ENCODE peak calls at places on chromosomes 12 and 14, in six cellular contexts. One of them, this sample, is unnamed.

GRCh38 chr12:40691913-40692616 is at the start of gene CNTN1:
- DNase-seq in tibial artery: no peak
- DNase-seq in right lobe of liver: no peak
- DNase-seq in neural progenitor cell: peak; percentile 95
- DNase-seq in CD8-positive, alpha-beta T cell: no peak
- DNase-seq in transverse colon: peak; percentile 24
- DNase-seq in this sample: peak; percentile 7

GRCh38 chr12:91918431-91918830 is 227.2 kb downstream of the BTG1 start:
- DNase-seq in tibial artery: no peak
- DNase-seq in right lobe of liver: no peak
- DNase-seq in neural progenitor cell: no peak
- DNase-seq in CD8-positive, alpha-beta T cell: no peak
- DNase-seq in transverse colon: no peak
- DNase-seq in this sample: no peak

GRCh38 chr12:72011374-72011773 is 72.7 kb downstream of the TPH2 start:
- DNase-seq in tibial artery: no peak
- DNase-seq in right lobe of liver: no peak
- DNase-seq in neural progenitor cell: no peak
- DNase-seq in CD8-positive, alpha-beta T cell: no peak
- DNase-seq in transverse colon: no peak
- DNase-seq in this sample: no peak

GRCh38 chr12:29610473-29611174 is 113.1 kb upstream of the OVCH1 start:
- DNase-seq in tibial artery: no peak
- DNase-seq in right lobe of liver: no peak
- DNase-seq in neural progenitor cell: no peak
- DNase-seq in CD8-positive, alpha-beta T cell: no peak
- DNase-seq in transverse colon: no peak
- DNase-seq in this sample: peak; percentile 39

GRCh38 chr14:90109858-90110257 is 48.1 kb downstream of the KCNK13 start:
- DNase-seq in tibial artery: no peak
- DNase-seq in right lobe of liver: no peak
- DNase-seq in neural progenitor cell: peak; percentile 29
- DNase-seq in CD8-positive, alpha-beta T cell: no peak
- DNase-seq in transverse colon: no peak
- DNase-seq in this sample: no peak

GRCh38 chr12:30391766-30392366 is 303.8 kb downstream of the IPO8 start:
- DNase-seq in tibial artery: no peak
- DNase-seq in right lobe of liver: no peak
- DNase-seq in neural progenitor cell: no peak
- DNase-seq in CD8-positive, alpha-beta T cell: no peak
- DNase-seq in transverse colon: no peak
- DNase-seq in this sample: no peak

GRCh38 chr14:100810435-100810834 is 15.5 kb upstream of the MEG3 start:
- DNase-seq in tibial artery: no peak
- DNase-seq in right lobe of liver: no peak
- DNase-seq in neural progenitor cell: no peak
- DNase-seq in CD8-positive, alpha-beta T cell: no peak
- DNase-seq in transverse colon: no peak
- DNase-seq in this sample: no peak

GRCh38 chr12:123106640-123107359 is 44.1 kb downstream of the PITPNM2 start:
- DNase-seq in tibial artery: no peak
- DNase-seq in right lobe of liver: peak; percentile 57
- DNase-seq in neural progenitor cell: no peak
- DNase-seq in CD8-positive, alpha-beta T cell: no peak
- DNase-seq in transverse colon: peak; percentile 30
- DNase-seq in this sample: no peak

GRCh38 chr12:20040194-20040593 is 328.1 kb upstream of the PDE3A start:
- DNase-seq in tibial artery: no peak
- DNase-seq in right lobe of liver: no peak
- DNase-seq in neural progenitor cell: no peak
- DNase-seq in CD8-positive, alpha-beta T cell: no peak
- DNase-seq in transverse colon: no peak
- DNase-seq in this sample: no peak

GRCh38 chr14:65940056-65940735 is 527.7 kb downstream of the FUT8 start:
- DNase-seq in tibial artery: no peak
- DNase-seq in right lobe of liver: no peak
- DNase-seq in neural progenitor cell: peak; percentile 41
- DNase-seq in CD8-positive, alpha-beta T cell: no peak
- DNase-seq in transverse colon: no peak
- DNase-seq in this sample: no peak

GRCh38 chr12:64066052-64066451 is 156.0 kb downstream of the KICS2 start:
- DNase-seq in tibial artery: no peak
- DNase-seq in right lobe of liver: no peak
- DNase-seq in neural progenitor cell: no peak
- DNase-seq in CD8-positive, alpha-beta T cell: no peak
- DNase-seq in transverse colon: no peak
- DNase-seq in this sample: peak; percentile 26

GRCh38 chr12:121090576-121091125 is 42.0 kb upstream of the P2RX7 start:
- DNase-seq in tibial artery: no peak
- DNase-seq in right lobe of liver: no peak
- DNase-seq in neural progenitor cell: no peak
- DNase-seq in CD8-positive, alpha-beta T cell: no peak
- DNase-seq in transverse colon: no peak
- DNase-seq in this sample: no peak

GRCh38 chr12:38785376-38785775 is 120.0 kb downstream of the CPNE8 start:
- DNase-seq in tibial artery: no peak
- DNase-seq in right lobe of liver: no peak
- DNase-seq in neural progenitor cell: no peak
- DNase-seq in CD8-positive, alpha-beta T cell: no peak
- DNase-seq in transverse colon: no peak
- DNase-seq in this sample: no peak

GRCh38 chr12:98424726-98425401 is 90.5 kb upstream of the TMPO start:
- DNase-seq in tibial artery: no peak
- DNase-seq in right lobe of liver: peak; percentile 55
- DNase-seq in neural progenitor cell: peak; percentile 74
- DNase-seq in CD8-positive, alpha-beta T cell: no peak
- DNase-seq in transverse colon: peak; percentile 71
- DNase-seq in this sample: peak; percentile 92

GRCh38 chr12:55499810-55500252 is 7.7 kb downstream of the OR6C68 start:
- DNase-seq in tibial artery: no peak
- DNase-seq in right lobe of liver: no peak
- DNase-seq in neural progenitor cell: peak; percentile 2
- DNase-seq in CD8-positive, alpha-beta T cell: no peak
- DNase-seq in transverse colon: no peak
- DNase-seq in this sample: no peak

GRCh38 chr14:29906256-29906885 is 21.3 kb downstream of the PRKD1 start:
- DNase-seq in tibial artery: no peak
- DNase-seq in right lobe of liver: no peak
- DNase-seq in neural progenitor cell: no peak
- DNase-seq in CD8-positive, alpha-beta T cell: no peak
- DNase-seq in transverse colon: no peak
- DNase-seq in this sample: peak; percentile 39

GRCh38 chr14:91311284-91311662 is 66.8 kb upstream of the GPR68 start:
- DNase-seq in tibial artery: no peak
- DNase-seq in right lobe of liver: no peak
- DNase-seq in neural progenitor cell: no peak
- DNase-seq in CD8-positive, alpha-beta T cell: peak; percentile 27
- DNase-seq in transverse colon: peak; percentile 55
- DNase-seq in this sample: no peak

GRCh38 chr12:44626883-44627282 is 249.2 kb downstream of the NELL2 start:
- DNase-seq in tibial artery: no peak
- DNase-seq in right lobe of liver: no peak
- DNase-seq in neural progenitor cell: peak; percentile 27
- DNase-seq in CD8-positive, alpha-beta T cell: no peak
- DNase-seq in transverse colon: no peak
- DNase-seq in this sample: no peak

GRCh38 chr14:22509751-22510300 is 79.2 kb downstream of the DAD1 start:
- DNase-seq in tibial artery: no peak
- DNase-seq in right lobe of liver: no peak
- DNase-seq in neural progenitor cell: peak; percentile 19
- DNase-seq in CD8-positive, alpha-beta T cell: no peak
- DNase-seq in transverse colon: no peak
- DNase-seq in this sample: no peak

GRCh38 chr12:132276720-132277373 is 52.5 kb downstream of the GALNT9 start:
- DNase-seq in tibial artery: no peak
- DNase-seq in right lobe of liver: no peak
- DNase-seq in neural progenitor cell: no peak
- DNase-seq in CD8-positive, alpha-beta T cell: no peak
- DNase-seq in transverse colon: no peak
- DNase-seq in this sample: peak; percentile 19

GRCh38 chr12:132276066-132276719 is 53.2 kb downstream of the GALNT9 start:
- DNase-seq in tibial artery: no peak
- DNase-seq in right lobe of liver: no peak
- DNase-seq in neural progenitor cell: no peak
- DNase-seq in CD8-positive, alpha-beta T cell: no peak
- DNase-seq in transverse colon: no peak
- DNase-seq in this sample: no peak

GRCh38 chr12:132278421-132279183 is 50.8 kb downstream of the GALNT9 start:
- DNase-seq in tibial artery: no peak
- DNase-seq in right lobe of liver: no peak
- DNase-seq in neural progenitor cell: no peak
- DNase-seq in CD8-positive, alpha-beta T cell: no peak
- DNase-seq in transverse colon: no peak
- DNase-seq in this sample: no peak

GRCh38 chr12:132277961-132278360 is 51.4 kb downstream of the GALNT9 start:
- DNase-seq in tibial artery: no peak
- DNase-seq in right lobe of liver: no peak
- DNase-seq in neural progenitor cell: no peak
- DNase-seq in CD8-positive, alpha-beta T cell: no peak
- DNase-seq in transverse colon: no peak
- DNase-seq in this sample: no peak

DNA sequence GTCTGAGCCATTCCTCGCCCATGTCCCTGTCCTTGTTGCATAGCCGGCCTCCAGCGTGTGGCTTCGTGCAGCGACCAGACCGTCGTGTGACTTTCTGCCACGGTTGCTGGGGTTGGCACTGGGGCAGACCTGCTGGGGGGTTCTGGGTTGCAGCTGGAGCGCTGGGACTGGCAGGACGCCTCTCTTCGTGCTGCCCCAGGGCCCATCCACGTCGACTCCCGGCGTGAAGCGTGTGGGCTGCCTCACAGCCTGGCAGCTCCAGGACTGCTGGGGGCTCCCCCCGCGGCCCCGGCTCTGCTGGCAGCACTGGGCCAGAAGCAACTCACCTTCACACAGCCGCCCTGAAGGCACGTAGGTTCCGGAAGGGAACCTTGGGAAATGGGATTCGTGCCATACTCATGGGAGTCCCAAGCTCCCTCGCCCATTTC is 52.0 kb downstream of the GALNT9 start:
- DNase-seq in tibial artery: no peak
- DNase-seq in right lobe of liver: no peak
- DNase-seq in neural progenitor cell: no peak
- DNase-seq in CD8-positive, alpha-beta T cell: no peak
- DNase-seq in transverse colon: no peak
- DNase-seq in this sample: peak; percentile 6
- H3K9me3 ChIP-seq in tibial artery: no peaks in the 10 kb centered on the region
- H3K9me3 ChIP-seq in right lobe of liver: no peaks in the 10 kb centered on the region
- H3K9me3 ChIP-seq in neural progenitor cell: no peaks in the 10 kb centered on the region
- H3K9me3 ChIP-seq in CD8-positive, alpha-beta T cell: no peaks in the 10 kb centered on the region
- H3K9me3 ChIP-seq in transverse colon: no peaks in the 10 kb centered on the region
- H3K9me3 ChIP-seq in this sample: no peaks in the 10 kb centered on the region

GRCh38 chr14:81275995-81276698 is 55.4 kb upstream of the GTF2A1 start:
- DNase-seq in tibial artery: no peak
- DNase-seq in right lobe of liver: no peak
- DNase-seq in neural progenitor cell: no peak
- DNase-seq in CD8-positive, alpha-beta T cell: no peak
- DNase-seq in transverse colon: no peak
- DNase-seq in this sample: no peak

GRCh38 chr14:81275305-81275950 is 54.7 kb upstream of the GTF2A1 start:
- DNase-seq in tibial artery: no peak
- DNase-seq in right lobe of liver: no peak
- DNase-seq in neural progenitor cell: no peak
- DNase-seq in CD8-positive, alpha-beta T cell: no peak
- DNase-seq in transverse colon: no peak
- DNase-seq in this sample: no peak

GRCh38 chr14:81273961-81274360 is 53.2 kb upstream of the GTF2A1 start:
- DNase-seq in tibial artery: no peak
- DNase-seq in right lobe of liver: no peak
- DNase-seq in neural progenitor cell: no peak
- DNase-seq in CD8-positive, alpha-beta T cell: no peak
- DNase-seq in transverse colon: no peak
- DNase-seq in this sample: no peak

GRCh38 chr14:81276699-81277069 is 55.9 kb upstream of the GTF2A1 start:
- DNase-seq in tibial artery: no peak
- DNase-seq in right lobe of liver: no peak
- DNase-seq in neural progenitor cell: no peak
- DNase-seq in CD8-positive, alpha-beta T cell: no peak
- DNase-seq in transverse colon: no peak
- DNase-seq in this sample: no peak

GRCh38 chr14:81277096-81277495 is 56.3 kb upstream of the GTF2A1 start:
- DNase-seq in tibial artery: no peak
- DNase-seq in right lobe of liver: no peak
- DNase-seq in neural progenitor cell: no peak
- DNase-seq in CD8-positive, alpha-beta T cell: no peak
- DNase-seq in transverse colon: no peak
- DNase-seq in this sample: no peak
- H3K9me3 ChIP-seq in tibial artery: no peaks in the 10 kb centered on the region
- H3K9me3 ChIP-seq in right lobe of liver: no peaks in the 10 kb centered on the region
- H3K9me3 ChIP-seq in neural progenitor cell: no peaks in the 10 kb centered on the region
- H3K9me3 ChIP-seq in CD8-positive, alpha-beta T cell: no peaks in the 10 kb centered on the region
- H3K9me3 ChIP-seq in transverse colon: no peaks in the 10 kb centered on the region
- H3K9me3 ChIP-seq in this sample: no peaks in the 10 kb centered on the region

DNA sequence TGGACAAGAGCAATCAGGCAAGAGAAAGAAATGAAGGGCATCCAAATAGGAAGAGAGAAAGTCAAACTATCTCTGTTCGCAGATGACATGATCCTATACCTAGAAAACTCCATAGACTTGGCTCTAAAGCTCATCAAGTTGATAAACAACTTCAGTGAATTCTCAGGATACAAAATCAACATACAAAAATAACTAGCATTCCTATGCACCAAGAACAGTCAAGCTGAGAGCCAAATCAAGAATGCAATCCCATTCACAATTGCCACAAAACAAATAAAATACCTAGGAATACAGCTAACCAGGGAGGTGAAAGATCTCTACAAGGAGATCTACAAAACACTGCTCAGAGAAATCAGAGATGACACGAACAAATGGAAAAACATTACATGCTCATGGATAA is 417.5 kb upstream of the ATP2B1 start:
- DNase-seq in tibial artery: no peak
- DNase-seq in right lobe of liver: no peak
- DNase-seq in neural progenitor cell: no peak
- DNase-seq in CD8-positive, alpha-beta T cell: no peak
- DNase-seq in transverse colon: no peak
- DNase-seq in this sample: peak; percentile 8
- H3K9me3 ChIP-seq in tibial artery: no peaks in the 10 kb centered on the region
- H3K9me3 ChIP-seq in right lobe of liver: no peaks in the 10 kb centered on the region
- H3K9me3 ChIP-seq in neural progenitor cell: no peaks in the 10 kb centered on the region
- H3K9me3 ChIP-seq in CD8-positive, alpha-beta T cell: no peaks in the 10 kb centered on the region
- H3K9me3 ChIP-seq in transverse colon: no peaks in the 10 kb centered on the region
- H3K9me3 ChIP-seq in this sample: no peaks in the 10 kb centered on the region

GRCh38 chr14:102949062-102949800 is 26.8 kb downstream of the AMN start:
- DNase-seq in tibial artery: no peak
- DNase-seq in right lobe of liver: no peak
- DNase-seq in neural progenitor cell: no peak
- DNase-seq in CD8-positive, alpha-beta T cell: no peak
- DNase-seq in transverse colon: peak; percentile 48
- DNase-seq in this sample: no peak

GRCh38 chr14:102949801-102950451 is 27.5 kb downstream of the AMN start:
- DNase-seq in tibial artery: peak; percentile 82
- DNase-seq in right lobe of liver: peak; percentile 66
- DNase-seq in neural progenitor cell: no peak
- DNase-seq in CD8-positive, alpha-beta T cell: no peak
- DNase-seq in transverse colon: no peak
- DNase-seq in this sample: no peak

GRCh38 chr14:102947321-102948103 is 25.0 kb downstream of the AMN start:
- DNase-seq in tibial artery: no peak
- DNase-seq in right lobe of liver: no peak
- DNase-seq in neural progenitor cell: no peak
- DNase-seq in CD8-positive, alpha-beta T cell: no peak
- DNase-seq in transverse colon: no peak
- DNase-seq in this sample: no peak

GRCh38 chr14:102951034-102951433 is 28.6 kb downstream of the AMN start:
- DNase-seq in tibial artery: no peak
- DNase-seq in right lobe of liver: no peak
- DNase-seq in neural progenitor cell: no peak
- DNase-seq in CD8-positive, alpha-beta T cell: no peak
- DNase-seq in transverse colon: no peak
- DNase-seq in this sample: no peak

GRCh38 chr14:102948698-102949061 is 26.2 kb downstream of the AMN start:
- DNase-seq in tibial artery: no peak
- DNase-seq in right lobe of liver: no peak
- DNase-seq in neural progenitor cell: no peak
- DNase-seq in CD8-positive, alpha-beta T cell: no peak
- DNase-seq in transverse colon: no peak
- DNase-seq in this sample: no peak
- H3K9me3 ChIP-seq in tibial artery: no peaks in the 10 kb centered on the region
- H3K9me3 ChIP-seq in right lobe of liver: no peaks in the 10 kb centered on the region
- H3K9me3 ChIP-seq in neural progenitor cell: no peaks in the 10 kb centered on the region
- H3K9me3 ChIP-seq in CD8-positive, alpha-beta T cell: no peaks in the 10 kb centered on the region
- H3K9me3 ChIP-seq in transverse colon: no peaks in the 10 kb centered on the region
- H3K9me3 ChIP-seq in this sample: no peaks in the 10 kb centered on the region